ENCODE peak calls at places on chromosomes 7 and 10, in four cellular contexts. G, W, T and U are unnamed samples.
A peak's percentile ranks its signal among the peaks of the same experiment; 100 is the strongest.

GRCh38 chr10:131730771-131731497 is 169.9 kb upstream of the PPP2R2D start:
- DNase-seq in G (peak; percentile 6), W (no peak), T (no peak), U (no peak)

GRCh38 chr7:33563010-33563409 is 342.3 kb upstream of the BMPER start:
- DNase-seq in G (no peak), W (no peak), T (no peak), U (no peak)

GRCh38 chr7:92645531-92646061 is 55.4 kb upstream of the FAM133B start:
- DNase-seq in G (no peak), W (no peak), T (peak; percentile 66), U (no peak)

GRCh38 chr7:150959739-150960734 is 18.1 kb downstream of the KCNH2 start:
- DNase-seq in G (no peak), W (peak; percentile 25), T (no peak), U (peak; percentile 45)

GRCh38 chr7:125279956-125280355 is 350.3 kb upstream of the POT1 start:
- DNase-seq in G (no peak), W (no peak), T (no peak), U (peak; percentile 9)

GRCh38 chr7:2108501-2109250 is 124.1 kb downstream of the MAD1L1 start:
- DNase-seq in G (peak; percentile 68), W (no peak), T (no peak), U (peak; percentile 35)

GRCh38 chr7:157097569-157097968 is 41.2 kb upstream of the UBE3C start:
- DNase-seq in G (no peak), W (no peak), T (no peak), U (no peak)

GRCh38 chr10:75531571-75532031 is 100.2 kb downstream of the LRMDA start:
- DNase-seq in G (no peak), W (no peak), T (no peak), U (no peak)

GRCh38 chr10:130804778-130805634 is 506.5 kb downstream of the TCERG1L start:
- DNase-seq in G (peak; percentile 7), W (no peak), T (no peak), U (no peak)

GRCh38 chr10:58350023-58350422 is 15.2 kb downstream of the UBE2D1 start:
- DNase-seq in G (no peak), W (no peak), T (no peak), U (no peak)

GRCh38 chr7:155144371-155144770 is 74.2 kb downstream of the HTR5A start:
- DNase-seq in G (no peak), W (no peak), T (no peak), U (no peak)

GRCh38 chr7:155143381-155143780 is 73.3 kb downstream of the HTR5A start:
- DNase-seq in G (no peak), W (no peak), T (no peak), U (no peak)

GRCh38 chr7:155147172-155147571 is 77.0 kb downstream of the HTR5A start:
- DNase-seq in G (no peak), W (no peak), T (no peak), U (no peak)

GRCh38 chr7:155145477-155146255 is 75.5 kb downstream of the HTR5A start:
- DNase-seq in G (no peak), W (no peak), T (no peak), U (no peak)

DNA sequence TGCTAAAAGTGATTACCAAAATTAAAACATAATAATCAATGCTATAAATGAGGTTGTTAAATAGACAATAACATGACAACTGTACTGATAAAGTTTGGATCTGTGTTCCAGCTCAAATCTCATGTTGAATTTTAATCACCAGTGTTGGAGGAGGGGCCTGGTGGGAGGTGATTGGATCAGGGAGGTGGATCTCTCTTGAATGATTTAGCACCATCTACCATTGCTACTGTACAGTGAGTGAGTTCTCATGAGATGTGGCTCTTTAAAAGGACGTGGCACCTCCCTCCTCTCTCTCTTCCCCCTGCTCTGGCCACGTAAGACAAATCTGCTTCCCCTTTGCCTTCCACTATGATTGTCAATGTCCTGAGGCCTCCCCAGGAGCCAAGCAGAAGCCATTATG is 77.5 kb downstream of the HTR5A start:
- DNase-seq in G (no peak), W (no peak), T (no peak), U (no peak)
- H3K4me3 ChIP-seq in G (no peak overlapping the region), W (no peak overlapping the region), T (no peak overlapping the region), U (no peak overlapping the region)

GRCh38 chr10:3166496-3167290 is 5.9 kb downstream of the PITRM1 start:
- DNase-seq in G (no peak), W (no peak), T (no peak), U (no peak)

GRCh38 chr10:3159160-3159559 is 13.4 kb downstream of the PITRM1 start:
- DNase-seq in G (no peak), W (no peak), T (no peak), U (no peak)

GRCh38 chr10:3165196-3165595 is 7.4 kb downstream of the PITRM1 start:
- DNase-seq in G (no peak), W (no peak), T (no peak), U (no peak)

GRCh38 chr10:3163879-3164278 is 8.7 kb downstream of the PITRM1 start:
- DNase-seq in G (no peak), W (no peak), T (no peak), U (no peak)

GRCh38 chr10:3162533-3162932 is 10.0 kb downstream of the PITRM1 start:
- DNase-seq in G (no peak), W (no peak), T (no peak), U (no peak)
- H3K27ac ChIP-seq in G (no peak overlapping the region), W (no peak overlapping the region), T (no peak overlapping the region), U (no peak overlapping the region)

GRCh38 chr10:71289421-71290130 is 29.5 kb upstream of the SLC29A3 start:
- DNase-seq in G (no peak), W (no peak), T (no peak), U (no peak)
- H3K4me3 ChIP-seq in G (no peak overlapping the region), W (no peak overlapping the region), T (no peak overlapping the region), U (no peak overlapping the region)

DNA sequence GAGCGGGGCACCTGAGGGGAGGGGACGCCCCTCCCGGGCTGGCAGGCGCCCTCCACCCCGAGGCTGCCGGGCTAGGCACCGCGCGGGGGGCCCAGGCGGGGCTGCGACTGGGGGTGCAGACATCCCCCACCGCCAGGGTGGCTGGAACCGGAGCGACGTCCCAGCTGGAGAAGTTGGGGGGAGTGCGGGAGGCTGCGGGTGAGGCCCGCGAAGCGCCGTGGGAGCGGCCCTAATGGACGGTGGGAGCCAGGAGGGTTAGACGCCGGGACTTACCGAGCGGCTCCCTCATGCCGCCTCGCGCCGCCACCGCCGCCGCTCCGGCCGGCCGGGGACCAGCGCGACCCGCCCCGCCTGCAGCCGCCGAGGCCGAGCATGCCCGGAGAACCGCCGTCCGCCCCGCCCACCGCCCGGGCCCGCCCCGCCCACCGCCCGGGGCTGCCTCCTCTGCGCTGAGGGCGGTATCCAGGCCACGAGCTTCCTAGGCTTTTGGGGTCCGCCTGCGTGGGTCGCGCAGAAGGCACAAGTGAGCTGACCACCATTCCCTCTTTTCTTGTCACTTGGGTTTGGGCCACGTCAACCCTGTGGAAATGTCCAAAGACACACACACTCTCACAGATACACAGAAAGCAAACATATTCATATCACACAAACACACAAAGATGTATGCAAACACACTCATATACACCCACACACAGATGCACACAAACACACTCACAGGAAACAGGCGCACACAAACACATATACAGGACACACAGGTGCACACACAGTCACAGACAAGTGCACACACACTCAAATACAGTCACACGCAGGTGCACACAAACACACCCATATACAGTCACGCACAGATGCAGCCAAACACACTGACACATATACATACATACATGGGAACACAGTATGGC is at the start of gene JCAD:
- DNase-seq in G (peak; percentile 89), W (peak; percentile 88), T (peak; percentile 79), U (peak; percentile 72)
- H3K27ac ChIP-seq in G (peak within 1 kb of the TSS; percentile 80), W (peak within 1 kb of the TSS; percentile 93), T (peak within 1 kb of the TSS; percentile 61), U (peak within 1 kb of the TSS; percentile 83)

DNA sequence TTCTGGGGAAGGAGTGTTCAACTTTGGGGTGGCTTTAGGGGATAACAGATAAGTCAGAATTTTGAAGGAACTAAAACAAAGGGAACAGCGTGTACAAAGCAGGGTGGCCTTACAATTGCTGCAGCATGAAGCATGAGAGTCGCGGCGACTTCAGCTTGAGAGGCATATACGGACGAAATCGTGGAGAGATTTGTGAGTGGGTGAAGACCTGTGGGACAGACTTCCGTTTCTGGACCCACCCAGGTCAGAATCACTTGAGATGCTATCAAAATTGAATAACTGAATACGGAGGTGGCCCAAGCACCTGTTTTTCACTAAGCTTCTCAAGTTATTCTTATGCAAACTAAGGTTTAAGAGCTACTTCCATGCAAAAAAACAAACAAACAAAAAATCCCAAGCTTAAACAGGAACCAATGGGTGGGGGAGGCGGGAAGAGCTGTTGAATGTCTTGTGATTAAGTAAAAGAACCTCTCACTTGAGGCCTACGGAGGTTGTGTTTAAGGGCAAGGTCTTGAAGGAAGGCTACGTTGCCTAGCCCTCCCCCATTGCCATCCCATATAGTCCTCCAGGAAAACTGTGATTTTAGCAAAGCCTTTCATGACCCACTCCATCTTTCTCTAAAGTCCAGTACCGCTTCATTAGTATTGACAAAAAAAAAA is 1.4 kb upstream of the TRIM24 start:
- DNase-seq in G (no peak), W (no peak), T (no peak), U (no peak)
- H3K4me3 ChIP-seq in G (no peak overlapping the region), W (no peak overlapping the region), T (no peak overlapping the region), U (no peak overlapping the region)

GRCh38 chr7:20653636-20654035 is 38.2 kb downstream of the ABCB5 start:
- DNase-seq in G (no peak), W (no peak), T (no peak), U (no peak)
- H3K27ac ChIP-seq in G (no peak overlapping the region), W (no peak overlapping the region), T (no peak overlapping the region), U (no peak overlapping the region)

GRCh38 chr10:119079572-119080520 is 771 bp downstream of the EIF3A start:
- DNase-seq in G (peak; percentile 90), W (peak; percentile 87), T (peak; percentile 91), U (peak; percentile 72)
- H3K4me3 ChIP-seq in G (peak overlapping the region; percentile 82), W (peak overlapping the region; percentile 100), T (peak overlapping the region; percentile 96), U (peak overlapping the region; percentile 84)